ENCODE peak calls at places on chromosomes 12 and 14, in nine cellular contexts. M is HCEC 1CT, I is cardiac fibroblast, W is ELR, N is activated T-helper 1 cell treated with Interleukin-2 at 50 U/mL for 16 hours, U is keratinocyte, Q is AG10803, X is tibial artery, H is amniotic stem cell. K is an unnamed sample.

GRCh38 chr12:91332305-91332704 is 149.7 kb upstream of the DCN start:
- DNase-seq in M (peak; percentile 22), I (peak; percentile 63), W (no peak), N (no peak), U (no peak), Q (no peak), X (no peak), H (no peak), K (no peak)

GRCh38 chr14:51704465-51705050 is 52.8 kb downstream of the FRMD6 start:
- DNase-seq in M (no peak), I (no peak), W (no peak), N (no peak), U (no peak), Q (no peak), X (no peak), H (no peak), K (no peak)

GRCh38 chr12:86600664-86601231 is 344.6 kb upstream of the MGAT4C start:
- DNase-seq in M (no peak), I (no peak), W (no peak), N (no peak), U (no peak), Q (no peak), X (peak; percentile 54), H (no peak), K (no peak)

GRCh38 chr14:102162488-102162887 is 22.8 kb downstream of the WDR20 start:
- DNase-seq in M (no peak), I (no peak), W (no peak), N (no peak), U (no peak), Q (no peak), X (no peak), H (no peak), K (no peak)

GRCh38 chr12:54294152-54294913 is 6.5 kb downstream of the NFE2 start:
- DNase-seq in M (peak; percentile 35), I (peak; percentile 41), W (peak; percentile 47), N (peak; percentile 24), U (no peak), Q (peak; percentile 30), X (no peak), H (no peak), K (peak; percentile 49)

GRCh38 chr14:106268013-106268727 is 741.8 kb downstream of the TMEM121 start:
- DNase-seq in M (no peak), I (no peak), W (no peak), N (peak; percentile 62), U (no peak), Q (no peak), X (no peak), H (no peak), K (peak; percentile 70)

GRCh38 chr12:68954811-68955210 is 21.8 kb upstream of the CPM start:
- DNase-seq in M (no peak), I (no peak), W (no peak), N (no peak), U (no peak), Q (no peak), X (no peak), H (no peak), K (no peak)

GRCh38 chr12:48786591-48787544 is 2.0 kb downstream of the ADCY6 start:
- DNase-seq in M (no peak), I (peak; percentile 83), W (no peak), N (no peak), U (no peak), Q (no peak), X (no peak), H (no peak), K (no peak)

GRCh38 chr12:92550661-92551060 is 152.1 kb upstream of the PLEKHG7 start:
- DNase-seq in M (no peak), I (no peak), W (peak; percentile 10), N (no peak), U (no peak), Q (no peak), X (no peak), H (no peak), K (no peak)

GRCh38 chr12:109264095-109264942 is 44.8 kb downstream of the FOXN4 start:
- DNase-seq in M (peak; percentile 56), I (peak; percentile 68), W (peak; percentile 77), N (no peak), U (no peak), Q (peak; percentile 40), X (no peak), H (peak; percentile 1), K (peak; percentile 89)

K was measured in Daoy.